ENCODE peak calls at places on chromosome 7, in seven cellular contexts. One of them, this sample, is unnamed.

GRCh38 chr7:90579181-90579688 is 16.9 kb upstream of the CDK14 start:
- DNase-seq in GM13977: no peak
- DNase-seq in GM12865: no peak
- DNase-seq in endodermal cell: no peak
- DNase-seq in H9: no peak
- DNase-seq in AG09319: no peak
- DNase-seq in transverse colon: no peak
- DNase-seq in this sample: no peak

GRCh38 chr7:123343611-123344010 is 143.8 kb upstream of the SLC13A1 start:
- DNase-seq in GM13977: no peak
- DNase-seq in GM12865: no peak
- DNase-seq in endodermal cell: no peak
- DNase-seq in H9: no peak
- DNase-seq in AG09319: no peak
- DNase-seq in transverse colon: no peak
- DNase-seq in this sample: no peak

GRCh38 chr7:17371656-17372524 is 73.4 kb downstream of the AHR start:
- DNase-seq in GM13977: no peak
- DNase-seq in GM12865: no peak
- DNase-seq in endodermal cell: no peak
- DNase-seq in H9: no peak
- DNase-seq in AG09319: peak
- DNase-seq in transverse colon: no peak
- DNase-seq in this sample: no peak

GRCh38 chr7:119694506-119694905 is 578.5 kb upstream of the KCND2 start:
- DNase-seq in GM13977: no peak
- DNase-seq in GM12865: no peak
- DNase-seq in endodermal cell: no peak
- DNase-seq in H9: no peak
- DNase-seq in AG09319: no peak
- DNase-seq in transverse colon: no peak
- DNase-seq in this sample: no peak

GRCh38 chr7:78296689-78297371 is 498.3 kb downstream of the PHTF2 start:
- DNase-seq in GM13977: no peak
- DNase-seq in GM12865: no peak
- DNase-seq in endodermal cell: no peak
- DNase-seq in H9: no peak
- DNase-seq in AG09319: no peak
- DNase-seq in transverse colon: peak
- DNase-seq in this sample: no peak

GRCh38 chr7:151256410-151257045 is 8.0 kb upstream of the SMARCD3 start:
- DNase-seq in GM13977: no peak
- DNase-seq in GM12865: no peak
- DNase-seq in endodermal cell: no peak
- DNase-seq in H9: no peak
- DNase-seq in AG09319: no peak
- DNase-seq in transverse colon: no peak
- DNase-seq in this sample: no peak

GRCh38 chr7:24729365-24730017 is 27.8 kb downstream of the GSDME start:
- DNase-seq in GM13977: no peak
- DNase-seq in GM12865: no peak
- DNase-seq in endodermal cell: no peak
- DNase-seq in H9: no peak
- DNase-seq in AG09319: no peak
- DNase-seq in transverse colon: no peak
- DNase-seq in this sample: no peak

GRCh38 chr7:148964510-148965267 is 63.6 kb downstream of the PDIA4 start:
- DNase-seq in GM13977: no peak
- DNase-seq in GM12865: no peak
- DNase-seq in endodermal cell: no peak
- DNase-seq in H9: no peak
- DNase-seq in AG09319: no peak
- DNase-seq in transverse colon: no peak
- DNase-seq in this sample: no peak

GRCh38 chr7:7618410-7618809 is 22.1 kb upstream of the UMAD1 start:
- DNase-seq in GM13977: no peak
- DNase-seq in GM12865: no peak
- DNase-seq in endodermal cell: no peak
- DNase-seq in H9: no peak
- DNase-seq in AG09319: no peak
- DNase-seq in transverse colon: no peak
- DNase-seq in this sample: no peak

GRCh38 chr7:28458732-28459131 is 46.4 kb downstream of the CREB5 start:
- DNase-seq in GM13977: no peak
- DNase-seq in GM12865: no peak
- DNase-seq in endodermal cell: peak
- DNase-seq in H9: peak
- DNase-seq in AG09319: no peak
- DNase-seq in transverse colon: no peak
- DNase-seq in this sample: no peak

GRCh38 chr7:150974468-150975391 is 3.4 kb downstream of the KCNH2 start:
- DNase-seq in GM13977: peak
- DNase-seq in GM12865: peak
- DNase-seq in endodermal cell: peak
- DNase-seq in H9: peak
- DNase-seq in AG09319: no peak
- DNase-seq in transverse colon: peak
- DNase-seq in this sample: no peak

GRCh38 chr7:24462984-24463383 is 110.3 kb upstream of the PALS2 start:
- DNase-seq in GM13977: no peak
- DNase-seq in GM12865: no peak
- DNase-seq in endodermal cell: no peak
- DNase-seq in H9: no peak
- DNase-seq in AG09319: no peak
- DNase-seq in transverse colon: no peak
- DNase-seq in this sample: no peak

GRCh38 chr7:18086165-18087030 is 58.8 kb upstream of the PRPS1L1 start:
- DNase-seq in GM13977: peak
- DNase-seq in GM12865: peak
- DNase-seq in endodermal cell: peak
- DNase-seq in H9: peak
- DNase-seq in AG09319: no peak
- DNase-seq in transverse colon: peak
- DNase-seq in this sample: peak

GRCh38 chr7:106464651-106465050 is 179.9 kb upstream of the NAMPT start:
- DNase-seq in GM13977: no peak
- DNase-seq in GM12865: peak
- DNase-seq in endodermal cell: no peak
- DNase-seq in H9: no peak
- DNase-seq in AG09319: no peak
- DNase-seq in transverse colon: no peak
- DNase-seq in this sample: no peak

GRCh38 chr7:73941836-73942551 is 81.0 kb downstream of the TMEM270 start:
- DNase-seq in GM13977: no peak
- DNase-seq in GM12865: no peak
- DNase-seq in endodermal cell: no peak
- DNase-seq in H9: no peak
- DNase-seq in AG09319: peak
- DNase-seq in transverse colon: no peak
- DNase-seq in this sample: no peak

GRCh38 chr7:137931823-137932222 is 70.1 kb downstream of the CREB3L2 start:
- DNase-seq in GM13977: no peak
- DNase-seq in GM12865: no peak
- DNase-seq in endodermal cell: no peak
- DNase-seq in H9: no peak
- DNase-seq in AG09319: no peak
- DNase-seq in transverse colon: no peak
- DNase-seq in this sample: no peak

GRCh38 chr7:140316165-140316661 is 82.1 kb downstream of the SLC37A3 start:
- DNase-seq in GM13977: no peak
- DNase-seq in GM12865: no peak
- DNase-seq in endodermal cell: no peak
- DNase-seq in H9: no peak
- DNase-seq in AG09319: peak
- DNase-seq in transverse colon: peak
- DNase-seq in this sample: no peak

GRCh38 chr7:95472521-95473160 is 13.1 kb upstream of the ASB4 start:
- DNase-seq in GM13977: no peak
- DNase-seq in GM12865: no peak
- DNase-seq in endodermal cell: no peak
- DNase-seq in H9: no peak
- DNase-seq in AG09319: peak
- DNase-seq in transverse colon: no peak
- DNase-seq in this sample: no peak

GRCh38 chr7:108201766-108202165 is 71.6 kb upstream of the LAMB4 start:
- DNase-seq in GM13977: no peak
- DNase-seq in GM12865: no peak
- DNase-seq in endodermal cell: no peak
- DNase-seq in H9: no peak
- DNase-seq in AG09319: no peak
- DNase-seq in transverse colon: no peak
- DNase-seq in this sample: no peak

GRCh38 chr7:15558747-15559146 is 3.1 kb downstream of the AGMO start:
- DNase-seq in GM13977: no peak
- DNase-seq in GM12865: no peak
- DNase-seq in endodermal cell: no peak
- DNase-seq in H9: no peak
- DNase-seq in AG09319: no peak
- DNase-seq in transverse colon: no peak
- DNase-seq in this sample: no peak

GRCh38 chr7:49513939-49514338 is 259.5 kb upstream of the VWC2 start:
- DNase-seq in GM13977: no peak
- DNase-seq in GM12865: no peak
- DNase-seq in endodermal cell: no peak
- DNase-seq in H9: no peak
- DNase-seq in AG09319: no peak
- DNase-seq in transverse colon: no peak
- DNase-seq in this sample: no peak

GRCh38 chr7:108452707-108453106 is 3.5 kb downstream of the NRCAM start:
- DNase-seq in GM13977: peak
- DNase-seq in GM12865: peak
- DNase-seq in endodermal cell: no peak
- DNase-seq in H9: no peak
- DNase-seq in AG09319: no peak
- DNase-seq in transverse colon: no peak
- DNase-seq in this sample: no peak

GRCh38 chr7:157065046-157065445 is 54.6 kb upstream of the MNX1 start:
- DNase-seq in GM13977: no peak
- DNase-seq in GM12865: no peak
- DNase-seq in endodermal cell: no peak
- DNase-seq in H9: no peak
- DNase-seq in AG09319: no peak
- DNase-seq in transverse colon: no peak
- DNase-seq in this sample: no peak

DNA sequence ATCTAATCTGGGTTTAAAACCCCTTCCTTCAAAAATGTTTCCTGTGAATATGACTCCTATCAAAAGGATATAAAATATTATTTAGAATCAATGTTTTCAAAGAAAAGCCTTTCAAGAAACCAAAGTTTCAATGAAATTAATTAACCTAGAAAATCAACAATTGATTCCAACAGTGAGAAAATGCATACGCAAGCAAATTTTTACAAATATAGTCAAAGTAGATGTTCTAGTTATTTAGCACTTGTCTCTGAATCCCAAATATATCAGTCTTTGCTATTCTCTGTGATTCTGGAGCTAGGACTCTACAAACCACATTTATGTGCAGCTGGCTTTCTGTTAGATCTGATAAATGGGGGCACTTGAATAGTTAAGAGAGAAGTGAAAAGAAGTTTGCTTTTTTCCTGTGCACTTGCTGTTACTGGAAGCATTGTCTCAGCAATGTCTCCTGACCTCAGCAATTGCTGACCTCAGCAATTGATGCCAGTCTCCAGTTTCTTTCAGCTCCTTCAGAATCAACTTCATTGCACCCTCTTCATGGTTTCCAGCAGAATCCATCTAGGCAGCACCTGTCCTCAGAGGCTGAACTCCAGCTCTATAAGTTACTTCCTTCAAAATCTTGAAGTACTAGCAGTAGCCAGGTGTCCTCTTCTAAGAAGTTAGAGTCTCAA is 879.9 kb upstream of the LRRN3 start:
- DNase-seq in GM13977: no peak
- DNase-seq in GM12865: no peak
- DNase-seq in endodermal cell: no peak
- DNase-seq in H9: no peak
- DNase-seq in AG09319: no peak
- DNase-seq in transverse colon: no peak
- DNase-seq in this sample: no peak
- TF ChIP-seq CTCF in GM13977: no peak
- TF ChIP-seq CTCF in GM12865: no peak
- TF ChIP-seq CTCF in endodermal cell: no peak
- TF ChIP-seq CTCF in H9: no peak
- TF ChIP-seq CTCF in AG09319: no peak
- TF ChIP-seq CTCF in transverse colon: no peak
- TF ChIP-seq CTCF in this sample: no peak

GRCh38 chr7:104642551-104642950 is 314.1 kb downstream of the LHFPL3 start:
- DNase-seq in GM13977: no peak
- DNase-seq in GM12865: no peak
- DNase-seq in endodermal cell: no peak
- DNase-seq in H9: no peak
- DNase-seq in AG09319: no peak
- DNase-seq in transverse colon: no peak
- DNase-seq in this sample: no peak

DNA sequence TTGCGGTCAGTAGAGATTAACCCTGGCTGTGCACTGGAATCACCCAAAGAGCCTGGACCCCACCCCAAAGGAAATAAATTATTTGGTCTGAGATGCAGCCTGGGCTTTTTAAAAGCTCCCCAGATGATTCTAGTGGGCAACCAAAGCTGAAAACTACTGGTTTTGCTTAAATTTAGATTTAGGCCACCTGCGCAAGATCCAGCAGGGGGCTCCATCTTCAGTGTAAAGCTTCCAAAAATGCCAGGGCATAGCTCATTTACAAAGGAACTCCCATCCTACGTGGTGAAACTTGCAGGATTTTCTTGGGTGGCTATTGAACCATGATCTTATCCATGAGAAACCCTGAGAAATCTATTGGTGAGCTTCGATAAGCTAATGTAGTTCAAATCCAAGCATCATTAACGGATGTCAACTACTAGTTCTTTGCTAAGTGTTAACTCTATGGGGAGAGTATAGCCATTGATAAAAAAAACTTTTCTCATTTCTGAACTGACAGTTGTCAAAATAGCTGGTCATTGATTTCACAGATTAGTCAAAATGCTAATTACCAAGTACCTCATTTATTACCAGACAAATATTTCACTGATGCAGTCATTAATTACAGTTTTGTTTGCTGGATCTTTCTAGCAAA is 315.3 kb downstream of the LHFPL3 start:
- DNase-seq in GM13977: peak
- DNase-seq in GM12865: peak
- DNase-seq in endodermal cell: peak
- DNase-seq in H9: peak
- DNase-seq in AG09319: no peak
- DNase-seq in transverse colon: no peak
- DNase-seq in this sample: no peak
- TF ChIP-seq CTCF in GM13977: peak
- TF ChIP-seq CTCF in GM12865: peak
- TF ChIP-seq CTCF in endodermal cell: peak
- TF ChIP-seq CTCF in H9: peak
- TF ChIP-seq CTCF in AG09319: peak
- TF ChIP-seq CTCF in transverse colon: peak
- TF ChIP-seq CTCF in this sample: peak

GRCh38 chr7:40447345-40447744 is 312.5 kb downstream of the SUGCT start:
- DNase-seq in GM13977: no peak
- DNase-seq in GM12865: no peak
- DNase-seq in endodermal cell: peak
- DNase-seq in H9: no peak
- DNase-seq in AG09319: no peak
- DNase-seq in transverse colon: no peak
- DNase-seq in this sample: no peak
- TF ChIP-seq CTCF in GM13977: peak
- TF ChIP-seq CTCF in GM12865: no peak
- TF ChIP-seq CTCF in endodermal cell: peak
- TF ChIP-seq CTCF in H9: peak
- TF ChIP-seq CTCF in AG09319: no peak
- TF ChIP-seq CTCF in transverse colon: no peak
- TF ChIP-seq CTCF in this sample: no peak

GRCh38 chr7:142939226-142939910 is at the start of gene LLCFC1:
- DNase-seq in GM13977: peak
- DNase-seq in GM12865: peak
- DNase-seq in endodermal cell: peak
- DNase-seq in H9: peak
- DNase-seq in AG09319: no peak
- DNase-seq in transverse colon: no peak
- DNase-seq in this sample: no peak
- TF ChIP-seq CTCF in GM13977: peak
- TF ChIP-seq CTCF in GM12865: peak
- TF ChIP-seq CTCF in endodermal cell: peak
- TF ChIP-seq CTCF in H9: peak
- TF ChIP-seq CTCF in AG09319: no peak
- TF ChIP-seq CTCF in transverse colon: no peak
- TF ChIP-seq CTCF in this sample: no peak

This sample was measured in type B pancreatic cell.